ENCODE peak calls at places on chromosomes 1 and 21, in seven cellular contexts. Q is left ventricle myocardium inferior; R is epithelial cell of esophagus; L is stimulated activated CD8-positive, alpha-beta memory T cell treated with anti-CD3 and anti-CD28 coated beads, Interleukin-2, amount 100 ng/mL, for 1 hour; M is ascending aorta; F is NCI-H146; W is H4. G is an unnamed sample.

GRCh38 chr1:24418898-24419628 is 3.5 kb downstream of the NIPAL3 start:
- DNase-seq in M (no peak), L (no peak), W (no peak), R (peak; percentile 67), F (no peak), Q (no peak), G (no peak)

GRCh38 chr21:14376854-14377253 is 6.1 kb downstream of the HSPA13 start:
- DNase-seq in M (no peak), Q (no peak), L (no peak), W (no peak), F (no peak), R (no peak), G (no peak)

GRCh38 chr1:79040424-79041089 is 34.0 kb upstream of the ADGRL4 start:
- DNase-seq in Q (no peak), W (no peak), L (no peak), F (no peak), M (no peak), R (no peak), G (no peak)

GRCh38 chr1:5937373-5937857 is 54.8 kb downstream of the NPHP4 start:
- DNase-seq in F (no peak), M (no peak), Q (no peak), W (no peak), R (no peak), L (no peak), G (no peak)

GRCh38 chr21:42223826-42224575 is 5.1 kb downstream of the ABCG1 start:
- DNase-seq in F (no peak), R (no peak), W (no peak), M (no peak), Q (no peak), L (no peak), G (no peak)

GRCh38 chr1:22592051-22592450 is 28.8 kb downstream of the EPHA8 start:
- DNase-seq in Q (no peak), L (no peak), R (no peak), W (no peak), M (no peak), F (no peak), G (no peak)

GRCh38 chr1:179095924-179096323 is 14.1 kb downstream of the TOR3A start:
- DNase-seq in L (no peak), W (no peak), R (no peak), M (no peak), Q (no peak), F (no peak), G (no peak)

GRCh38 chr1:68149110-68149798 is 83.1 kb downstream of the WLS start:
- DNase-seq in R (no peak), F (no peak), L (no peak), M (no peak), Q (peak; percentile 29), W (no peak), G (no peak)

GRCh38 chr1:59367269-59368006 is 70.5 kb downstream of the FGGY start:
- DNase-seq in M (peak; percentile 76), L (no peak), F (no peak), Q (peak; percentile 70), R (peak; percentile 24), W (peak; percentile 77), G (no peak)

GRCh38 chr1:166032901-166033371 is 133.9 kb downstream of the FAM78B start:
- DNase-seq in F (peak; percentile 1), M (no peak), Q (peak; percentile 16), L (no peak), W (no peak), R (no peak), G (no peak)

GRCh38 chr1:53860967-53861411 is 22.9 kb upstream of the NDC1 start:
- DNase-seq in F (peak; percentile 52), R (peak; percentile 63), Q (no peak), L (no peak), M (no peak), W (peak; percentile 67), G (peak; percentile 6)

GRCh38 chr1:39508857-39509305 is 17.4 kb downstream of the BMP8A start:
- DNase-seq in L (no peak), W (peak; percentile 71), M (no peak), F (no peak), Q (no peak), R (peak; percentile 30), G (no peak)

GRCh38 chr1:44425327-44426082 is 20.4 kb downstream of the RNF220 start:
- DNase-seq in Q (peak; percentile 28), F (no peak), L (no peak), W (peak; percentile 38), M (no peak), R (no peak), G (no peak)

GRCh38 chr1:9280015-9280860 is 12.5 kb upstream of the SPSB1 start:
- DNase-seq in L (no peak), F (no peak), Q (no peak), R (peak; percentile 96), W (peak; percentile 76), M (peak; percentile 90), G (no peak)

GRCh38 chr1:212432163-212432705 is 486 bp upstream of the NENF start:
- DNase-seq in W (no peak), R (no peak), Q (no peak), F (no peak), M (no peak), L (no peak), G (no peak)

GRCh38 chr1:85258536-85259117 is 835 bp downstream of the C1orf52 start:
- DNase-seq in F (no peak), M (no peak), W (no peak), Q (no peak), L (no peak), R (peak; percentile 19), G (no peak)

GRCh38 chr1:200279810-200280411 is 129.9 kb downstream of the ZNF281 start:
- DNase-seq in Q (no peak), W (peak; percentile 63), L (no peak), F (peak; percentile 34), M (no peak), R (peak; percentile 72), G (no peak)

GRCh38 chr1:39080884-39081265 is 54.7 kb downstream of the NDUFS5 start:
- DNase-seq in W (no peak), R (no peak), Q (no peak), L (no peak), F (peak; percentile 18), M (no peak), G (no peak)

GRCh38 chr1:151593651-151594625 is 17.9 kb upstream of the SNX27 start:
- DNase-seq in W (peak; percentile 32), M (peak; percentile 80), Q (peak; percentile 72), L (peak; percentile 68), F (peak; percentile 85), R (peak; percentile 86), G (peak; percentile 67)

GRCh38 chr1:180837025-180837424 is 75.7 kb upstream of the KIAA1614 start:
- DNase-seq in R (no peak), M (no peak), W (no peak), L (no peak), Q (no peak), F (peak; percentile 7), G (no peak)

GRCh38 chr1:156852414-156852874 is 6.5 kb downstream of the INSRR start:
- DNase-seq in Q (peak; percentile 85), F (peak; percentile 94), M (no peak), W (peak; percentile 33), R (no peak), L (no peak), G (no peak)

GRCh38 chr1:222817529-222817928 is 2.7 kb downstream of the DISP1 start:
- DNase-seq in L (no peak), M (peak; percentile 78), R (peak; percentile 85), W (peak; percentile 79), F (no peak), Q (no peak), G (no peak)

GRCh38 chr1:243748706-243749283 is 101.2 kb downstream of the AKT3 start:
- DNase-seq in W (peak; percentile 74), M (no peak), Q (no peak), F (peak; percentile 81), L (no peak), R (peak; percentile 81), G (no peak)

GRCh38 chr1:38125016-38125415 is 78.4 kb upstream of the POU3F1 start:
- DNase-seq in W (no peak), F (no peak), M (no peak), R (peak; percentile 73), Q (no peak), L (no peak), G (no peak)

GRCh38 chr21:41438425-41439113 is 12.5 kb downstream of the MX1 start:
- DNase-seq in W (no peak), M (no peak), L (no peak), F (no peak), Q (no peak), R (no peak), G (no peak)

G was measured in T-helper 22 cell.